ENCODE peak calls at places on chromosomes 6 and 20, in four cellular contexts. K is aorta; C is Peyer's patch; F is CD8-positive, alpha-beta memory T cell. N is an unnamed sample. For H3K4me1, the result is how much of the 10 kb centered on the place peaks cover.

GRCh38 chr20:16350465-16350864 is 222.8 kb downstream of the KIF16B start:
- DNase-seq in F (no peak), C (no peak), K (no peak), N (no peak)

GRCh38 chr6:47352169-47352568 is 42.5 kb upstream of the TNFRSF21 start:
- DNase-seq in C (no peak), K (no peak), F (no peak), N (no peak)

GRCh38 chr6:84870693-84871092 is 106.3 kb upstream of the TBX18 start:
- DNase-seq in C (no peak), F (no peak), K (no peak), N (no peak)

GRCh38 chr6:13919861-13920260 is 4.9 kb upstream of the RNF182 start:
- DNase-seq in K (no peak), C (no peak), F (no peak), N (no peak)

GRCh38 chr20:52242237-52243230 is 51.0 kb upstream of the ZFP64 start:
- DNase-seq in K (no peak), C (no peak), F (no peak), N (no peak)

GRCh38 chr6:124567401-124567800 is 394.8 kb upstream of the RNF217 start:
- DNase-seq in F (no peak), C (no peak), K (no peak), N (no peak)

GRCh38 chr20:21663465-21663864 is 42.0 kb upstream of the PAX1 start:
- DNase-seq in K (no peak), F (no peak), C (no peak), N (no peak)

GRCh38 chr20:32007787-32008616 is 2.2 kb upstream of the CCM2L start:
- DNase-seq in K (peak), C (no peak), F (no peak), N (peak)

GRCh38 chr6:124755321-124755720 is 206.9 kb upstream of the RNF217 start:
- DNase-seq in F (no peak), K (no peak), C (no peak), N (no peak)

GRCh38 chr6:140956567-140957306 is 1176.0 kb upstream of the GJE1 start:
- DNase-seq in F (no peak), C (no peak), K (no peak), N (no peak)

GRCh38 chr6:3211681-3212080 is 15.8 kb downstream of the TUBB2B start:
- DNase-seq in C (no peak), K (peak), F (no peak), N (no peak)

GRCh38 chr6:3228046-3228671 is 706 bp upstream of the TUBB2B start:
- DNase-seq in C (no peak), F (no peak), K (no peak), N (no peak)

GRCh38 chr6:32484614-32484998 is 44.9 kb downstream of the HLA-DRA start:
- DNase-seq in K (no peak), C (no peak), F (no peak), N (no peak)

GRCh38 chr20:37729909-37730308 is 36.1 kb downstream of the CTNNBL1 start:
- DNase-seq in C (no peak), F (no peak), K (no peak), N (no peak)

GRCh38 chr6:37779111-37779800 is 40.3 kb upstream of the ZFAND3 start:
- DNase-seq in K (peak), C (no peak), F (no peak), N (no peak)

GRCh38 chr6:41531591-41532582 is 14.3 kb upstream of the FOXP4 start:
- DNase-seq in F (peak), C (peak), K (no peak), N (no peak)

GRCh38 chr20:30811896-30812671 is 445.4 kb upstream of the DEFB115 start:
- DNase-seq in C (peak), K (no peak), F (no peak), N (peak)

GRCh38 chr6:143941852-143942627 is 66.0 kb downstream of the PLAGL1 start:
- DNase-seq in C (peak), F (peak), K (peak), N (peak)

GRCh38 chr6:125014157-125014957 is 52.1 kb downstream of the RNF217 start:
- DNase-seq in K (no peak), F (no peak), C (no peak), N (no peak)

GRCh38 chr6:42045538-42046460 is 4.5 kb upstream of the TAF8 start:
- DNase-seq in C (peak), K (peak), F (peak), N (peak)

GRCh38 chr6:113648698-113649097 is 208.4 kb upstream of the MARCKS start:
- DNase-seq in C (no peak), F (no peak), K (no peak), N (no peak)

GRCh38 chr6:113650610-113650979 is 206.6 kb upstream of the MARCKS start:
- DNase-seq in C (no peak), K (no peak), F (no peak), N (no peak)

GRCh38 chr6:113651120-113651519 is 206.0 kb upstream of the MARCKS start:
- DNase-seq in C (peak), K (no peak), F (no peak), N (no peak)

GRCh38 chr6:113649916-113650609 is 207.1 kb upstream of the MARCKS start:
- DNase-seq in F (no peak), C (no peak), K (no peak), N (no peak)

GRCh38 chr6:113649276-113649675 is 207.9 kb upstream of the MARCKS start:
- DNase-seq in K (no peak), C (no peak), F (no peak), N (peak)
- H3K4me3 ChIP-seq in K (peak), C (no peak), F (no peak), N (no peak)

DNA sequence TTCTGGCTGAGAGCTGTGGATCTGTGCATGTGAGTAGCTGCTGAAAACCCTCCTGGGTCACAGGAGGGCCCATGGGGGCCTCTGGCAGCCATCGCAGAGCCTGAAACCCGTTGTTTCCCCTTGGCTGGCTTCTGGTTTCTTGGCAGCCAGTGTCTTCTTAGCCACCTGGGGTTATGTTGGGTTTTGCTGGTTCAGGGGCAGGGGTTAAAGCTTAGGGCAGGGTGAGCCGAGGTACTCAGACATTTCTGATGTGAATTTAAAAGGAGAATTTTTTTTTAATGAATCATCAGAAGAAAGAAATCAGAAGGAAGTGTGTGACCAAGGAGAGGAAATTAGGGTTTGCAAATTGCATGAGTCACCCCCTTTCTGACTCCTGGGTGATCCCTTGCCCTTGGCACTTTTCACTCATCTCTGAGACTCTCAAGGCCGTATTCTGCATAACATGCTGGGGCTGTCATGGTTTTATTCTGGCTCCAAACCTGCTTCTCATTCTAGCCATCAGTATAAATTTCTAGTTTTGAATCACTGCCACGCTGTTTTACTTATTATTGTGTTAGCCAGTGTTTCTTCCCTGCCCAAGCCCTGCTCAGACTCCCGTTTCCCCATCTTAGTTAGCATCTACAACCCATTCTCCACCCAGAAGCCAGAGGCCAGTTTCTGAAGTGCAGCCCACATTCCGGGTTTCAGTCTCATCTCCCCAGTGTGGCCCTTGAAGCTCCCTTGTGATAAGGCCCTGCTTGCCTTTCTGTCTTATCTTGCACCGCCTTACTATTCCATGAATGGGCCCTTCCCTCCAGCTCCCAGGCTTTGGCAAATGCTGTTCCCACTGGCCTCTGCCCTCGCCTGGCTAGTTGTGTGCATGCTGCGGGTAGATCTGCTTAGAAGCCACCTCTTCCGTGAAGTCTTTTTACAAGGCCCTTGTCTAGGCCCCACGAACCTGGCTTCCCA is 40.9 kb downstream of the TOX2 start:
- DNase-seq in C (no peak), F (peak), K (peak), N (peak)
- H3K4me1 ChIP-seq in C (under half), F (half or more), K (under half), N (under half)

DNA sequence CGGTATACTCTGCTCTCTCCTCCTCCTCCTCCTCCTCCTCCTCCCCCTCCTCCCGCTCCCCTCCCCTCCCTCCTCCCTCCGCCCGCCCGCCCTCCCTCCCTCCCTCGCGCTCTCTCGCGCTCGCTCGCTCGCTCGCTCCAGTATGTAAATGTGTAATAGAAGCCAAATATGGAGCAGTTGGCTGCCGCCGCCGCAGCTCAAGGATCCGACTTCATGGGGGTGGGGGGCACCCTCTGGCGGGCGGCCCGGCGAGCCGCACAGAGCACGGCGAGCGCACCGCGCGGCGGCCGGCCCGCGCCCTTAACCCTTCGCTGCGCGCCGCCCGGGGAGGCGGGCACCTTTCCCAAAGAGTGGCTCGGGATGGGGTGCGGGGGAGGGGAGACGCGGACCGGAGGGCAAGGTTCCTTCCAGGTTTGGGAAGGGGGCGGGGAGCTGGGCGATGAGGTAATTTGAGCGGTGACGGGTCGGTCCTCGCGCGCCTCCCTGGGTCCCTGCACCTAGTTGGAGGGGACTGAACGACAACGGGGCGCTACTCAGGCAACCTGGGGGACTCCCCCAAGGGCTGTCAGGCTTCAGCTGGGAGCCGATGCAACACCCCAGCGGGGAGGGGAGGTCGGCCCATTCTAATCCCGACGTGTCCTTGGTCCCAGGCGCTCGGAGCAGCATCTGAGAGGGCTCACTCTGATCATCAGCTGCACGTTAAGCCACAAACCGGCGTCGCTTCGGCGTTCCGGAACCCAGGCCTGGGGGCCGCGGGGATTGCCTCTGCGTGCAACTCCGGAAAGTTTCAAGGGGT is 407 bp upstream of the ATXN1 start:
- DNase-seq in K (peak), F (peak), C (peak), N (peak)
- H3K4me3 ChIP-seq in K (peak), F (peak), C (peak), N (peak)

DNA sequence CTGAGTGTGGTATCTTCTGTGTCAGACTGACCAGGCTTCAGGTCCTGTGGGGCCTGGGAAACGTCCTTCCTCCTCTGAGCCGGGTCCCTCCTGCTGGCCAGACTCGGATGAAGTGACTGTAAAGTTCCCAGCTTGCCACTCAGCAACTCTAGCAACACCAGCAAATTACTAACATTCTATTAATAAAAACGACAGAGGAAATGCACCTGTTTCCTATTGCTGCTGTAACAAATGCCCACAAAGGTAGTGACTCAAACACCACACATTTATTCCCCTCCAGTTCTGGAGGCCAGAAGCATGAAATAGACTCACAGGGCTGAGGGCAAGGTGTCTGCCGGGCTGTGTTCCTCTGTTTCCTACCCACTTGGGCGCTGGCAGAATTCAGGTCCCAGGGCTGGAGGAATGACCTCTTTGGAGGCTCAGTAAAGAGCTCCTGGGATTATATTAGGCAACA is 48.8 kb downstream of the CTCFL start:
- DNase-seq in F (no peak), K (no peak), C (peak), N (no peak)
- H3K4me1 ChIP-seq in F (under half), K (under half), C (under half), N (under half)

DNA sequence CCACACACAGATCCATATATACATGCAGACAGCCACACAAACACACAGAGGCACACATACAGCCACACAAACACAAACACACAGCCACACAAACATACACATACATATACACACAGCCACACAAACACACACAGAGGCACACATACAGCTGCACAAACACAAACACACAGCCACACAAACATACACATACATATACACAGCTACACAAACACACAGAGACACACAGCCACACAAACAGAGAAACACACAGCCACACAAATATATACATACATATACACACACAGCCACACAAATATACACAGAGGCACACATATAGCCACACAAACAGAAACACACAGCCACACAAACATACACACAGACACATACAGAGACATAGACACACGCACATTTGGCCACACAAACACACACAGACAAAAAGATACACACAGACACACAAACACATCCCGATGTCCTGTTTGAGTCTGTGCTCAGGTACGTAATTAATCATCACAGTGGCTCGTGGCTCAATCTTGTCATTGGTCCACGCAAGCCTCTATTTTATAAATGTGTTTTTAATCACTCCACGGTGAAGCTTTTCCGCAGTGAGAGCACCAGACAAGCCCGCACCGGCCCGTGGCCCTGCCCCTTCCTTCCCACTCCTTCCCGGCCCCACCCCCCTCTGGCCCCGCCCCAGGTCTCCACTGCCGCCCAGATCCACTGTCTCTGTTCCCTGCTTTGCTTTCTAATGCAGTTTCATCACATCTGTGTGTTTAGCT is 135.3 kb downstream of the CDH4 start:
- DNase-seq in K (peak), F (no peak), C (no peak), N (peak)
- H3K4me3 ChIP-seq in K (no peak), F (no peak), C (no peak), N (no peak)

DNA sequence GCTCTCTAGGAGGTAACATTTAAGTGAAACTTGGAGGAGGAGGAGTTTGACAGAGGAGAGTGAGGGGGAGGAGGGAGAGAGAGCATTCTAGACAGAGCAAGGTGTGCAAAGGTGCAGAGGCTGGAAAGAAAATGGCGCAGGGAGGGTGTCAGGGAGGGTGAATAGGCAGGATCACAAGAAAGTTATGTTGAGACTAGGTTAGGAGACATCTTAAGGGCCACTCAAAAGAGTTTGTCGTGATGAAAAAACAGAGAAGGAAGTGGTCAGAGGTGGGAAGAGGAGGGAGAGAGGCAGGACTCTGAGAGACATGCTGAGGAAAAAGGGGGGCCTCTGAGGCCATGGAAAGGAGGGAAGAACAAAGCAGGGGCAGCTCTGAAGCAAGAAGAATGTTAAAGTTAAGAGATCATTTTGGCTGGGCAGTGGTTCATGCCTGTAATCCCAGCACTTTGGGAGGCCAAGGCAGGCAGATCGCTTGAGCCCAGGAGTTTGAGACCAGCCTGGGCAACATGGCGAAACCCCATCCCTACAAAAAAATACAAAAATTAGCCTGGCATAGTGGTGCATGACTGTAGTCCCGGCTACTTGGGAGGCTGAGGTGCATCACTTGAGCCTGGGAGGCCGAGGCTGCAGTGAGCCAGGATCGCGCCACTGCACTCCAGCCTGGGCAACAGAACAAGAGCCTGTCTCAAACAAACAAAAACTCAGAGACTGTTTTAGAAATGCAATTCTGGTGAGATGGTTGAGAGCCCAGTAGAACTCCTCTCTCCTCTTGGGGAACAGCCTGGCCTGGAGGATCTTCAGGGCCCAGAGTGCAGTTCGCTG is 23.2 kb upstream of the FAM83C start:
- DNase-seq in F (no peak), C (no peak), K (no peak), N (no peak)
- H3K4me1 ChIP-seq in F (under half), C (under half), K (under half), N (under half)